ENCODE peak calls at places on chromosomes 2 and 18, in seven cellular contexts. P is HepG2; J is HT-29; R is NCI-H2171; E is Peyer's patch; N is CD8-positive, alpha-beta T cell; K is cardiac fibroblast. L is an unnamed sample.
A peak's percentile ranks its signal among the peaks of the same experiment; 100 is the strongest.

GRCh38 chr18:905307-905947 is 756 bp downstream of the ADCYAP1 start:
- DNase-seq in P (no peak), J (no peak), R (no peak), E (no peak), N (no peak), K (no peak), L (no peak)

GRCh38 chr18:45275367-45276113 is 339.7 kb upstream of the SLC14A2 start:
- DNase-seq in P (peak; percentile 5), J (peak; percentile 49), R (no peak), E (no peak), N (no peak), K (peak; percentile 46), L (no peak)

GRCh38 chr2:172480301-172481218 is 53.2 kb downstream of the ITGA6 start:
- DNase-seq in P (peak; percentile 91), J (no peak), R (no peak), E (no peak), N (no peak), K (peak; percentile 53), L (no peak)

GRCh38 chr2:12035029-12035720 is 288.7 kb downstream of the LPIN1 start:
- DNase-seq in P (no peak), J (no peak), R (no peak), E (no peak), N (no peak), K (no peak), L (no peak)

GRCh38 chr2:38552259-38552658 is 50.5 kb downstream of the HNRNPLL start:
- DNase-seq in P (no peak), J (no peak), R (no peak), E (no peak), N (no peak), K (no peak), L (no peak)

GRCh38 chr2:105934467-105934866 is 189.8 kb downstream of the NCK2 start:
- DNase-seq in P (peak; percentile 66), J (no peak), R (no peak), E (no peak), N (peak; percentile 43), K (no peak), L (peak; percentile 72)

GRCh38 chr2:37350034-37350433 is 5.6 kb downstream of the QPCT start:
- DNase-seq in P (peak; percentile 67), J (peak; percentile 92), R (peak; percentile 23), E (peak; percentile 71), N (no peak), K (peak; percentile 16), L (no peak)

GRCh38 chr2:62475172-62476011 is 30.6 kb downstream of the TMEM17 start:
- DNase-seq in P (no peak), J (no peak), R (peak; percentile 6), E (no peak), N (no peak), K (peak; percentile 55), L (no peak)

GRCh38 chr18:68769423-68769822 is 28.5 kb upstream of the CCDC102B start:
- DNase-seq in P (no peak), J (no peak), R (no peak), E (no peak), N (no peak), K (peak; percentile 82), L (no peak)

GRCh38 chr2:61272421-61273070 is 110.6 kb downstream of the C2orf74 start:
- DNase-seq in P (no peak), J (no peak), R (no peak), E (no peak), N (no peak), K (no peak), L (no peak)

GRCh38 chr2:10521356-10521755 is 73.2 kb upstream of the ODC1 start:
- DNase-seq in P (no peak), J (no peak), R (no peak), E (peak; percentile 23), N (no peak), K (no peak), L (peak; percentile 43)

GRCh38 chr2:67082813-67083212 is 314.3 kb upstream of the ETAA1 start:
- DNase-seq in P (no peak), J (no peak), R (no peak), E (no peak), N (no peak), K (no peak), L (no peak)

GRCh38 chr2:33298233-33298632 is 178.2 kb upstream of the RASGRP3 start:
- DNase-seq in P (no peak), J (no peak), R (no peak), E (no peak), N (no peak), K (peak; percentile 39), L (no peak)

GRCh38 chr2:109647636-109648035 is 33.5 kb downstream of the SOWAHC start:
- DNase-seq in P (no peak), J (no peak), R (no peak), E (peak; percentile 23), N (no peak), K (peak; percentile 34), L (no peak)

GRCh38 chr2:128530025-128530573 is 211.4 kb upstream of the HS6ST1 start:
- DNase-seq in P (no peak), J (no peak), R (no peak), E (no peak), N (no peak), K (no peak), L (no peak)

GRCh38 chr2:42809131-42809875 is 16.9 kb upstream of the HAAO start:
- DNase-seq in P (no peak), J (peak; percentile 79), R (no peak), E (no peak), N (no peak), K (no peak), L (no peak)

GRCh38 chr18:68480196-68480595 is 234.7 kb downstream of the TMX3 start:
- DNase-seq in P (no peak), J (no peak), R (no peak), E (no peak), N (no peak), K (peak; percentile 15), L (no peak)

GRCh38 chr18:55509631-55510372 is 78.2 kb downstream of the TCF4 start:
- DNase-seq in P (no peak), J (no peak), R (no peak), E (no peak), N (no peak), K (peak; percentile 73), L (no peak)

GRCh38 chr18:9539283-9539682 is 64.0 kb downstream of the RALBP1 start:
- DNase-seq in P (no peak), J (no peak), R (no peak), E (no peak), N (no peak), K (peak; percentile 37), L (no peak)

GRCh38 chr2:84494070-84494469 is 22.2 kb upstream of the DNAH6 start:
- DNase-seq in P (no peak), J (no peak), R (no peak), E (no peak), N (no peak), K (no peak), L (no peak)

GRCh38 chr2:69616755-69617154 is 26.8 kb downstream of the AAK1 start:
- DNase-seq in P (no peak), J (peak; percentile 65), R (no peak), E (no peak), N (peak; percentile 58), K (no peak), L (peak; percentile 77)

GRCh38 chr2:26300234-26300641 is 45.7 kb upstream of the SELENOI start:
- DNase-seq in P (no peak), J (peak; percentile 45), R (no peak), E (peak; percentile 59), N (no peak), K (peak; percentile 53), L (no peak)

GRCh38 chr2:54704688-54705605 is 18.5 kb upstream of the EML6 start:
- DNase-seq in P (peak; percentile 76), J (peak; percentile 63), R (peak; percentile 59), E (no peak), N (no peak), K (peak; percentile 83), L (no peak)

GRCh38 chr2:120949027-120949956 is 213.6 kb downstream of the GLI2 start:
- DNase-seq in P (peak; percentile 40), J (peak; percentile 64), R (peak; percentile 46), E (no peak), N (no peak), K (no peak), L (no peak)

GRCh38 chr2:241037498-241037897 is 39.1 kb downstream of the SNED1 start:
- DNase-seq in P (no peak), J (no peak), R (no peak), E (no peak), N (no peak), K (no peak), L (no peak)

L was measured in activated effector memory CD4-positive, alpha-beta T cell treated with anti-CD3 and anti-CD28 coated beads, Interleukin-2, amount 50 U/mL, for 16 hours.